ENCODE peak calls at places on chromosomes 1 and 21, in five cellular contexts. One of them, this sample, is unnamed.

GRCh38 chr21:42707207-42707830 is 53.9 kb downstream of the PDE9A start:
- DNase-seq in left ventricle myocardium inferior: no peak
- DNase-seq in endothelial cell of umbilical vein: no peak
- DNase-seq in GM12865: no peak
- DNase-seq in heart left ventricle: no peak
- DNase-seq in this sample: no peak

GRCh38 chr1:64006276-64007051 is 197.0 kb upstream of the UBE2U start:
- DNase-seq in GM12865: no peak
- DNase-seq in heart left ventricle: no peak
- DNase-seq in left ventricle myocardium inferior: no peak
- DNase-seq in endothelial cell of umbilical vein: peak
- DNase-seq in this sample: peak

GRCh38 chr21:35748683-35749314 is 311.5 kb downstream of the SETD4 start:
- DNase-seq in heart left ventricle: no peak
- DNase-seq in left ventricle myocardium inferior: no peak
- DNase-seq in GM12865: peak
- DNase-seq in endothelial cell of umbilical vein: no peak
- DNase-seq in this sample: no peak

GRCh38 chr1:84892657-84893618 is at the start of gene LPAR3:
- DNase-seq in left ventricle myocardium inferior: peak
- DNase-seq in endothelial cell of umbilical vein: no peak
- DNase-seq in GM12865: no peak
- DNase-seq in heart left ventricle: peak
- DNase-seq in this sample: no peak

GRCh38 chr21:23960769-23961168 is 1646.5 kb downstream of the MRPL39 start:
- DNase-seq in heart left ventricle: no peak
- DNase-seq in endothelial cell of umbilical vein: no peak
- DNase-seq in GM12865: no peak
- DNase-seq in left ventricle myocardium inferior: no peak
- DNase-seq in this sample: no peak

GRCh38 chr1:110393286-110393685 is 2.5 kb upstream of the SLC16A4 start:
- DNase-seq in heart left ventricle: no peak
- DNase-seq in left ventricle myocardium inferior: no peak
- DNase-seq in GM12865: no peak
- DNase-seq in endothelial cell of umbilical vein: no peak
- DNase-seq in this sample: no peak

GRCh38 chr1:87435484-87435883 is 106.8 kb downstream of the LMO4 start:
- DNase-seq in endothelial cell of umbilical vein: no peak
- DNase-seq in left ventricle myocardium inferior: no peak
- DNase-seq in heart left ventricle: no peak
- DNase-seq in GM12865: peak
- DNase-seq in this sample: peak

GRCh38 chr1:228930479-228930957 is 195.2 kb downstream of the RHOU start:
- DNase-seq in GM12865: no peak
- DNase-seq in left ventricle myocardium inferior: no peak
- DNase-seq in endothelial cell of umbilical vein: no peak
- DNase-seq in heart left ventricle: no peak
- DNase-seq in this sample: no peak

GRCh38 chr1:219176168-219176567 is 2.5 kb downstream of the LYPLAL1 start:
- DNase-seq in heart left ventricle: no peak
- DNase-seq in left ventricle myocardium inferior: no peak
- DNase-seq in GM12865: peak
- DNase-seq in endothelial cell of umbilical vein: no peak
- DNase-seq in this sample: no peak

GRCh38 chr1:2350911-2351655 is 40.3 kb downstream of the MORN1 start:
- DNase-seq in heart left ventricle: peak
- DNase-seq in GM12865: no peak
- DNase-seq in endothelial cell of umbilical vein: no peak
- DNase-seq in left ventricle myocardium inferior: peak
- DNase-seq in this sample: no peak

GRCh38 chr1:244552336-244552735 is 91.3 kb downstream of the CATSPERE start:
- DNase-seq in heart left ventricle: no peak
- DNase-seq in left ventricle myocardium inferior: no peak
- DNase-seq in GM12865: no peak
- DNase-seq in endothelial cell of umbilical vein: no peak
- DNase-seq in this sample: no peak

GRCh38 chr1:24635195-24635843 is 7.8 kb upstream of the SRRM1 start:
- DNase-seq in endothelial cell of umbilical vein: peak
- DNase-seq in GM12865: peak
- DNase-seq in heart left ventricle: no peak
- DNase-seq in left ventricle myocardium inferior: no peak
- DNase-seq in this sample: no peak

GRCh38 chr1:116853680-116854191 is 56.0 kb upstream of the PTGFRN start:
- DNase-seq in GM12865: peak
- DNase-seq in endothelial cell of umbilical vein: peak
- DNase-seq in left ventricle myocardium inferior: no peak
- DNase-seq in heart left ventricle: no peak
- DNase-seq in this sample: peak

GRCh38 chr1:201495447-201496295 is 11.3 kb downstream of the CSRP1 start:
- DNase-seq in left ventricle myocardium inferior: peak
- DNase-seq in GM12865: no peak
- DNase-seq in endothelial cell of umbilical vein: peak
- DNase-seq in heart left ventricle: peak
- DNase-seq in this sample: no peak

GRCh38 chr1:182568647-182569284 is 20.3 kb downstream of the RNASEL start:
- DNase-seq in left ventricle myocardium inferior: no peak
- DNase-seq in endothelial cell of umbilical vein: no peak
- DNase-seq in GM12865: peak
- DNase-seq in heart left ventricle: no peak
- DNase-seq in this sample: no peak

GRCh38 chr1:12186277-12186985 is 19.6 kb downstream of the TNFRSF1B start:
- DNase-seq in GM12865: no peak
- DNase-seq in endothelial cell of umbilical vein: no peak
- DNase-seq in left ventricle myocardium inferior: no peak
- DNase-seq in heart left ventricle: no peak
- DNase-seq in this sample: no peak

GRCh38 chr1:112881742-112882127 is 74.3 kb downstream of the SLC16A1 start:
- DNase-seq in GM12865: no peak
- DNase-seq in heart left ventricle: no peak
- DNase-seq in endothelial cell of umbilical vein: no peak
- DNase-seq in left ventricle myocardium inferior: no peak
- DNase-seq in this sample: no peak

GRCh38 chr1:67755619-67756018 is 70.6 kb downstream of the GADD45A start:
- DNase-seq in GM12865: no peak
- DNase-seq in endothelial cell of umbilical vein: no peak
- DNase-seq in left ventricle myocardium inferior: no peak
- DNase-seq in heart left ventricle: no peak
- DNase-seq in this sample: no peak

GRCh38 chr1:117572546-117572945 is 33.3 kb upstream of the TENT5C start:
- DNase-seq in heart left ventricle: no peak
- DNase-seq in GM12865: no peak
- DNase-seq in left ventricle myocardium inferior: no peak
- DNase-seq in endothelial cell of umbilical vein: no peak
- DNase-seq in this sample: no peak

GRCh38 chr1:47931395-47931794 is 65.8 kb downstream of the TRABD2B start:
- DNase-seq in endothelial cell of umbilical vein: peak
- DNase-seq in GM12865: peak
- DNase-seq in heart left ventricle: no peak
- DNase-seq in left ventricle myocardium inferior: no peak
- DNase-seq in this sample: no peak

GRCh38 chr21:31310750-31311149 is 33.3 kb downstream of the TIAM1 start:
- DNase-seq in heart left ventricle: no peak
- DNase-seq in left ventricle myocardium inferior: no peak
- DNase-seq in GM12865: no peak
- DNase-seq in endothelial cell of umbilical vein: no peak
- DNase-seq in this sample: peak

GRCh38 chr1:145711213-145711651 is 4.1 kb upstream of the PDZK1 start:
- DNase-seq in heart left ventricle: no peak
- DNase-seq in left ventricle myocardium inferior: no peak
- DNase-seq in endothelial cell of umbilical vein: no peak
- DNase-seq in GM12865: no peak
- DNase-seq in this sample: no peak

GRCh38 chr1:145710291-145711027 is 3.3 kb upstream of the PDZK1 start:
- DNase-seq in GM12865: no peak
- DNase-seq in endothelial cell of umbilical vein: no peak
- DNase-seq in left ventricle myocardium inferior: no peak
- DNase-seq in heart left ventricle: no peak
- DNase-seq in this sample: no peak

GRCh38 chr1:145716641-145717061 is 2.6 kb upstream of the CD160 start:
- DNase-seq in left ventricle myocardium inferior: no peak
- DNase-seq in endothelial cell of umbilical vein: no peak
- DNase-seq in heart left ventricle: no peak
- DNase-seq in GM12865: no peak
- DNase-seq in this sample: no peak

GRCh38 chr1:145717833-145718232 is 1.5 kb upstream of the CD160 start:
- DNase-seq in heart left ventricle: no peak
- DNase-seq in GM12865: no peak
- DNase-seq in left ventricle myocardium inferior: no peak
- DNase-seq in endothelial cell of umbilical vein: no peak
- DNase-seq in this sample: no peak

DNA sequence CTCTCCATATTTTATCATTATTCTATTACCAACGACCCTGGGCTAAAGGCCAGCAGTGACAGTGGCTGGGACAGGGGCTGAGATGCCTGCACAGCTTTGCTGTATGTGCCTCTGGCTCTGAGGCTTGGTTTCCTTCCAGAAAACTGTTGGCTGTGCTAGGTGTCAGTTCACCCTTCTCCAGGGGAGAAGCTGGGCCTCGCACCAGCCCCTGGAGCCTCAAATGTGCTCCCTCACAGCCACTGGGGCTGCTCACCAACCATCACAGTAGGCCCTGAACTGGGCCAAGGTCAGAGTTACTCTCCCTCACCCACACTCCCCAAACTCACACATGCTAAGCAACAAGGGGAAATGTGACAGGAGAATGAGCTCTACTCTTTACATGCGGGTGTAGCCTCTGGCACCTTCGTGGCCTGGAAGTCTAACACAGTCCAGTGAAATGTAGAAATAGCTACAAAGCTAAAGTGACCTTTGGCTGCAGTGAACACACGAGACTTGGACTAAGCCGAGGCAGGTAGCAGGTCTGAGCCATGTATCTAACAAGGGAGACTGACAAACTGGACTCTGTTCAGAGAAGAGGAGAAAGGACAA is 4.7 kb upstream of the CD160 start:
- DNase-seq in GM12865: no peak
- DNase-seq in endothelial cell of umbilical vein: no peak
- DNase-seq in heart left ventricle: peak
- DNase-seq in left ventricle myocardium inferior: peak
- DNase-seq in this sample: no peak
- H3K4me3 ChIP-seq in GM12865: no peak
- H3K4me3 ChIP-seq in endothelial cell of umbilical vein: no peak
- H3K4me3 ChIP-seq in heart left ventricle: no peak
- H3K4me3 ChIP-seq in left ventricle myocardium inferior: no peak
- H3K4me3 ChIP-seq in this sample: no peak

DNA sequence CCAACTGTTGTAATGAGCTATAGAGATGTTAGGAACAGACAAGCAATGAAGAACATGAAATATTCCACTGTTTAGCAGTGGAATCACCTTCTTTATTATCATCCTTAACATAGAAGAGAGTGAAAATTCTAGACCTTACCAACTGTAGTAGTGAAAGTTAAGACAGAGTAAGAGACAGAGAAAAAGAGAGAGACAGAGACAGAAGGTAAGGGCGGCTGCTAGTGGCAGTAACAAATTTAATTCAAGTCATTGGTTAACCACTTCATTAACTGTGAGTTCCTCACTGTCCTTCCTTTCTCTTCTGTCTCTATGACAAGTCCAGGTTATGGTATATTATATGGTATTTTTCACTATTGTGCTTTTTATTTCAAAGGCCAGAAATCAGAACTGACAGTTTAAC is 355.7 kb upstream of the ESRRG start:
- DNase-seq in left ventricle myocardium inferior: no peak
- DNase-seq in endothelial cell of umbilical vein: no peak
- DNase-seq in GM12865: no peak
- DNase-seq in heart left ventricle: no peak
- DNase-seq in this sample: no peak
- H3K4me3 ChIP-seq in left ventricle myocardium inferior: peak
- H3K4me3 ChIP-seq in endothelial cell of umbilical vein: no peak
- H3K4me3 ChIP-seq in GM12865: no peak
- H3K4me3 ChIP-seq in heart left ventricle: peak
- H3K4me3 ChIP-seq in this sample: no peak

GRCh38 chr21:44908496-44908895 is 12.2 kb downstream of the ITGB2 start:
- DNase-seq in left ventricle myocardium inferior: no peak
- DNase-seq in endothelial cell of umbilical vein: no peak
- DNase-seq in GM12865: no peak
- DNase-seq in heart left ventricle: peak
- DNase-seq in this sample: no peak
- H3K4me3 ChIP-seq in left ventricle myocardium inferior: no peak
- H3K4me3 ChIP-seq in endothelial cell of umbilical vein: no peak
- H3K4me3 ChIP-seq in GM12865: no peak
- H3K4me3 ChIP-seq in heart left ventricle: no peak
- H3K4me3 ChIP-seq in this sample: no peak

GRCh38 chr1:200038645-200038986 is 11.1 kb downstream of the NR5A2 start:
- DNase-seq in heart left ventricle: no peak
- DNase-seq in GM12865: no peak
- DNase-seq in left ventricle myocardium inferior: no peak
- DNase-seq in endothelial cell of umbilical vein: no peak
- DNase-seq in this sample: no peak

GRCh38 chr1:200036616-200037270 is 9.2 kb downstream of the NR5A2 start:
- DNase-seq in GM12865: no peak
- DNase-seq in left ventricle myocardium inferior: no peak
- DNase-seq in endothelial cell of umbilical vein: no peak
- DNase-seq in heart left ventricle: no peak
- DNase-seq in this sample: no peak

GRCh38 chr1:200037904-200038644 is 10.6 kb downstream of the NR5A2 start:
- DNase-seq in GM12865: no peak
- DNase-seq in left ventricle myocardium inferior: no peak
- DNase-seq in heart left ventricle: no peak
- DNase-seq in endothelial cell of umbilical vein: no peak
- DNase-seq in this sample: no peak

GRCh38 chr1:200035956-200036615 is 8.6 kb downstream of the NR5A2 start:
- DNase-seq in GM12865: no peak
- DNase-seq in endothelial cell of umbilical vein: no peak
- DNase-seq in heart left ventricle: no peak
- DNase-seq in left ventricle myocardium inferior: no peak
- DNase-seq in this sample: no peak

GRCh38 chr1:200037501-200037900 is 10.0 kb downstream of the NR5A2 start:
- DNase-seq in endothelial cell of umbilical vein: no peak
- DNase-seq in GM12865: no peak
- DNase-seq in left ventricle myocardium inferior: no peak
- DNase-seq in heart left ventricle: no peak
- DNase-seq in this sample: no peak
- H3K4me3 ChIP-seq in endothelial cell of umbilical vein: no peak
- H3K4me3 ChIP-seq in GM12865: no peak
- H3K4me3 ChIP-seq in left ventricle myocardium inferior: no peak
- H3K4me3 ChIP-seq in heart left ventricle: no peak
- H3K4me3 ChIP-seq in this sample: no peak

DNA sequence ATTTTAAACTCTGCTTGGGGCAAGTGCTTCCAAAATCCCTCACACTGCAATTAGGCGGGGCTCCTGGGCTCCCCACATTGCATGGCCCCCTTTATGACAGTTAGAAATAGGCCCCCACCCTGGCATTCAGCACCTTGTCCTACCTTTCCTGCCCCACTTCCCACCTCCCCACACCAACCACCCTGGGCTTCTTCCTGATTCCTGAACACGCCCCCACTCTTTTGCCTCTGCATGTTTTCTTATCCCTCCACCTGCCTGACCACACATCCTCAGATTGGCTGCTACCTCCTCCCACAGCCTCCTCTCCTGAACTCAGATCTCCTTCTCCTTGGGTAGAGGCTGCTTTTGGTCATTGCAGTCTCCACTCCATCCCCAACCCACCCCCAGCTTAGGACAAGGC is 1.5 kb downstream of the MOB3C start:
- DNase-seq in endothelial cell of umbilical vein: no peak
- DNase-seq in left ventricle myocardium inferior: no peak
- DNase-seq in heart left ventricle: no peak
- DNase-seq in GM12865: no peak
- DNase-seq in this sample: no peak
- H3K4me3 ChIP-seq in endothelial cell of umbilical vein: no peak
- H3K4me3 ChIP-seq in left ventricle myocardium inferior: peak
- H3K4me3 ChIP-seq in heart left ventricle: peak
- H3K4me3 ChIP-seq in GM12865: peak
- H3K4me3 ChIP-seq in this sample: peak

This sample was measured in PC-9.